ENCODE peak calls at places on chromosome 1, in seven cellular contexts. Q, X, L, A, R, N and Z are unnamed samples.

GRCh38 chr1:152533327-152533938 is 19.2 kb downstream of the CRCT1 start:
- DNase-seq in N (no peak), X (peak; percentile 34), L (no peak), R (no peak), A (no peak), Q (no peak), Z (peak; percentile 24)

GRCh38 chr1:25833158-25833557 is 13.4 kb downstream of the MTFR1L start:
- DNase-seq in A (no peak), Q (no peak), X (no peak), L (no peak), R (no peak), N (no peak), Z (no peak)

GRCh38 chr1:223645903-223646302 is 19.6 kb downstream of the CAPN8 start:
- DNase-seq in X (no peak), A (no peak), L (no peak), N (no peak), R (no peak), Q (no peak), Z (no peak)

GRCh38 chr1:158013840-158014520 is 20.5 kb downstream of the KIRREL1 start:
- DNase-seq in Q (no peak), R (no peak), X (no peak), N (no peak), L (peak; percentile 36), A (no peak), Z (no peak)

GRCh38 chr1:41539999-41540398 is 55.5 kb upstream of the EDN2 start:
- DNase-seq in A (no peak), N (peak; percentile 50), R (no peak), Q (no peak), L (no peak), X (no peak), Z (no peak)

GRCh38 chr1:108896160-108897150 is 19.7 kb downstream of the GPSM2 start:
- DNase-seq in A (no peak), R (no peak), N (peak; percentile 82), Q (no peak), L (peak; percentile 54), X (no peak), Z (no peak)

GRCh38 chr1:69258842-69259241 is 308.9 kb upstream of the LRRC7 start:
- DNase-seq in A (no peak), Q (no peak), N (no peak), X (no peak), R (no peak), L (no peak), Z (no peak)

GRCh38 chr1:40264354-40264781 is 6.3 kb downstream of the ZMPSTE24 start:
- DNase-seq in R (no peak), Q (no peak), X (peak; percentile 15), A (no peak), N (no peak), L (no peak), Z (no peak)

GRCh38 chr1:197159461-197159860 is 13.0 kb upstream of the ASPM start:
- DNase-seq in Q (no peak), X (no peak), R (no peak), L (no peak), N (no peak), A (no peak), Z (no peak)

GRCh38 chr1:227844320-227845114 is 29.0 kb downstream of the PRSS38 start:
- DNase-seq in A (no peak), R (no peak), Q (no peak), N (no peak), X (no peak), L (no peak), Z (no peak)

GRCh38 chr1:204110894-204111633 is 38.1 kb downstream of the SOX13 start:
- DNase-seq in L (no peak), A (no peak), R (no peak), X (no peak), Q (no peak), N (no peak), Z (no peak)

GRCh38 chr1:9280015-9280860 is 12.5 kb upstream of the SPSB1 start:
- DNase-seq in Q (peak; percentile 84), X (peak; percentile 42), R (no peak), N (peak; percentile 82), A (peak; percentile 66), L (peak; percentile 89), Z (peak; percentile 85)

GRCh38 chr1:188261849-188262248 is 1433.1 kb downstream of the PLA2G4A start:
- DNase-seq in A (no peak), L (no peak), Q (no peak), R (no peak), X (no peak), N (no peak), Z (no peak)

GRCh38 chr1:25904942-25905679 is 1.1 kb downstream of the STMN1 start:
- DNase-seq in N (peak; percentile 97), R (peak; percentile 79), X (peak; percentile 99), Q (peak; percentile 76), A (peak; percentile 96), L (peak; percentile 83), Z (peak; percentile 69)

GRCh38 chr1:221263831-221264767 is 384.9 kb downstream of the HLX start:
- DNase-seq in X (peak; percentile 4), N (peak; percentile 76), Q (peak; percentile 76), R (no peak), A (peak; percentile 39), L (peak; percentile 94), Z (peak; percentile 46)

GRCh38 chr1:225834417-225835329 is 24.7 kb downstream of the EPHX1 start:
- DNase-seq in A (no peak), Q (peak; percentile 83), X (no peak), L (peak; percentile 98), R (no peak), N (peak; percentile 94), Z (no peak)